ENCODE peak calls at places on chromosomes 1 and 21, in eight cellular contexts. One of them, this sample, is unnamed.

GRCh38 chr1:64052777-64053176 is 150.6 kb upstream of the UBE2U start:
- DNase-seq in heart right ventricle: no peak
- DNase-seq in stomach: no peak
- DNase-seq in bronchial epithelial cell: no peak
- DNase-seq in pancreas: no peak
- DNase-seq in colonic mucosa: no peak
- DNase-seq in tibial artery: no peak
- DNase-seq in breast epithelium: no peak
- DNase-seq in this sample: no peak

GRCh38 chr1:83834621-83835264 is 164.2 kb downstream of the TTLL7 start:
- DNase-seq in heart right ventricle: no peak
- DNase-seq in stomach: no peak
- DNase-seq in bronchial epithelial cell: no peak
- DNase-seq in pancreas: no peak
- DNase-seq in colonic mucosa: no peak
- DNase-seq in tibial artery: no peak
- DNase-seq in breast epithelium: no peak
- DNase-seq in this sample: no peak

GRCh38 chr1:64624859-64625258 is 120.0 kb upstream of the RAVER2 start:
- DNase-seq in heart right ventricle: no peak
- DNase-seq in stomach: no peak
- DNase-seq in bronchial epithelial cell: no peak
- DNase-seq in pancreas: no peak
- DNase-seq in colonic mucosa: no peak
- DNase-seq in tibial artery: no peak
- DNase-seq in breast epithelium: no peak
- DNase-seq in this sample: peak

GRCh38 chr1:108570998-108571401 is 11.1 kb downstream of the EEIG2 start:
- DNase-seq in heart right ventricle: no peak
- DNase-seq in stomach: no peak
- DNase-seq in bronchial epithelial cell: no peak
- DNase-seq in pancreas: no peak
- DNase-seq in colonic mucosa: no peak
- DNase-seq in tibial artery: no peak
- DNase-seq in breast epithelium: peak
- DNase-seq in this sample: no peak

GRCh38 chr1:243930822-243931671 is 81.0 kb upstream of the AKT3 start:
- DNase-seq in heart right ventricle: no peak
- DNase-seq in stomach: no peak
- DNase-seq in bronchial epithelial cell: no peak
- DNase-seq in pancreas: no peak
- DNase-seq in colonic mucosa: no peak
- DNase-seq in tibial artery: no peak
- DNase-seq in breast epithelium: no peak
- DNase-seq in this sample: peak

GRCh38 chr21:42550817-42551216 is 37.2 kb downstream of the SLC37A1 start:
- DNase-seq in heart right ventricle: no peak
- DNase-seq in stomach: peak
- DNase-seq in bronchial epithelial cell: peak
- DNase-seq in pancreas: no peak
- DNase-seq in colonic mucosa: peak
- DNase-seq in tibial artery: no peak
- DNase-seq in breast epithelium: peak
- DNase-seq in this sample: no peak

GRCh38 chr21:39137248-39138186 is 45.7 kb downstream of the PSMG1 start:
- DNase-seq in heart right ventricle: no peak
- DNase-seq in stomach: no peak
- DNase-seq in bronchial epithelial cell: peak
- DNase-seq in pancreas: no peak
- DNase-seq in colonic mucosa: no peak
- DNase-seq in tibial artery: no peak
- DNase-seq in breast epithelium: no peak
- DNase-seq in this sample: peak

GRCh38 chr1:6544831-6545230 is 9.5 kb downstream of the NOL9 start:
- DNase-seq in heart right ventricle: no peak
- DNase-seq in stomach: no peak
- DNase-seq in bronchial epithelial cell: peak
- DNase-seq in pancreas: no peak
- DNase-seq in colonic mucosa: no peak
- DNase-seq in tibial artery: no peak
- DNase-seq in breast epithelium: no peak
- DNase-seq in this sample: peak

GRCh38 chr1:22309572-22309971 is 142.1 kb upstream of the ZBTB40 start:
- DNase-seq in heart right ventricle: no peak
- DNase-seq in stomach: no peak
- DNase-seq in bronchial epithelial cell: no peak
- DNase-seq in pancreas: no peak
- DNase-seq in colonic mucosa: no peak
- DNase-seq in tibial artery: no peak
- DNase-seq in breast epithelium: no peak
- DNase-seq in this sample: no peak

GRCh38 chr1:156584813-156585212 is 5.3 kb downstream of the TTC24 start:
- DNase-seq in heart right ventricle: no peak
- DNase-seq in stomach: no peak
- DNase-seq in bronchial epithelial cell: no peak
- DNase-seq in pancreas: no peak
- DNase-seq in colonic mucosa: no peak
- DNase-seq in tibial artery: no peak
- DNase-seq in breast epithelium: no peak
- DNase-seq in this sample: no peak

DNA sequence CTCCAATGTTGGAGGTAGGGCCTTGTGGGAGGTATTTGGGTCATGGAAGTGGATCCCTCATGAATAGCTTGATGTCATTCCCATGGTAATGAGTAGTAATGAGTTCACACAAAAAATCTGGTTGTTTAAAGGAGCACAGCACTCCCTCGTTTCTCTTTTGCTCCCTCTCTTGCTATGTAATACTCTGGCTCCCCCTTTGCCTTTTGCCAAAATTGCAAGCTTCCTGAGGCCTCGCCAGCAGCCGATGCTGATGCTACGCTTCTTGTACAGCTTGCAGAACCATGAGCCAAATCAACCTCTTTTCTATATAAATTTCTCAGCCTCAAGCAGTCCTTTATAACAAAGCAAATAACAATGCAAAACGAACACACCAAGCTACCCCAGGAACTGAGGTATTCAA is 80.9 kb downstream of the LHX9 start:
- DNase-seq in heart right ventricle: no peak
- DNase-seq in stomach: no peak
- DNase-seq in bronchial epithelial cell: no peak
- DNase-seq in pancreas: no peak
- DNase-seq in colonic mucosa: no peak
- DNase-seq in tibial artery: no peak
- DNase-seq in breast epithelium: no peak
- DNase-seq in this sample: no peak
- TF ChIP-seq CTCF in heart right ventricle: no peak
- TF ChIP-seq CTCF in stomach: no peak
- TF ChIP-seq CTCF in bronchial epithelial cell: no peak
- TF ChIP-seq CTCF in pancreas: no peak
- TF ChIP-seq CTCF in colonic mucosa: no peak
- TF ChIP-seq CTCF in tibial artery: no peak
- TF ChIP-seq CTCF in breast epithelium: no peak
- TF ChIP-seq CTCF in this sample: peak

GRCh38 chr1:85569737-85570404 is 10.7 kb upstream of the CCN1 start:
- DNase-seq in heart right ventricle: no peak
- DNase-seq in stomach: no peak
- DNase-seq in bronchial epithelial cell: no peak
- DNase-seq in pancreas: no peak
- DNase-seq in colonic mucosa: no peak
- DNase-seq in tibial artery: no peak
- DNase-seq in breast epithelium: no peak
- DNase-seq in this sample: no peak

GRCh38 chr1:85570446-85571180 is 9.9 kb upstream of the CCN1 start:
- DNase-seq in heart right ventricle: no peak
- DNase-seq in stomach: no peak
- DNase-seq in bronchial epithelial cell: no peak
- DNase-seq in pancreas: no peak
- DNase-seq in colonic mucosa: no peak
- DNase-seq in tibial artery: no peak
- DNase-seq in breast epithelium: no peak
- DNase-seq in this sample: no peak

GRCh38 chr1:85572574-85572973 is 8.0 kb upstream of the CCN1 start:
- DNase-seq in heart right ventricle: no peak
- DNase-seq in stomach: no peak
- DNase-seq in bronchial epithelial cell: peak
- DNase-seq in pancreas: no peak
- DNase-seq in colonic mucosa: no peak
- DNase-seq in tibial artery: no peak
- DNase-seq in breast epithelium: no peak
- DNase-seq in this sample: no peak

GRCh38 chr1:85571830-85572229 is 8.7 kb upstream of the CCN1 start:
- DNase-seq in heart right ventricle: no peak
- DNase-seq in stomach: no peak
- DNase-seq in bronchial epithelial cell: peak
- DNase-seq in pancreas: no peak
- DNase-seq in colonic mucosa: no peak
- DNase-seq in tibial artery: no peak
- DNase-seq in breast epithelium: no peak
- DNase-seq in this sample: no peak

DNA sequence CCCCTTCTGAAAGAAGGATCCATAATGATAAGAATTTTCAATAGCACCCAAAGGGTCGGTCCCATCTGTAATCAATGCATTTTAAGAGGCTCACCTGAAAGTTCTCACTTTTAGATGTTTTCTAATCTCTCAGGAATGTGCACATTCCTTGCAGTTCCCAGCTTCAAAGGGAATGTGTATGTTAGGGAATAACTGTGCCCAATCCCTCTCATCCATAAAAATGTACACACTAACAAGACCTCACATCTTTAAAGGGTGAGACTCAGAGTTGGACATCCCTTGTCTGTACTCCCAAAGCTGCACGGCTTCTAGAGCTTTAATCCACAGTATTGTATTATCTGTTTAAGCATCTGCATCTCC is 9.4 kb upstream of the CCN1 start:
- DNase-seq in heart right ventricle: no peak
- DNase-seq in stomach: no peak
- DNase-seq in bronchial epithelial cell: no peak
- DNase-seq in pancreas: no peak
- DNase-seq in colonic mucosa: no peak
- DNase-seq in tibial artery: no peak
- DNase-seq in breast epithelium: no peak
- DNase-seq in this sample: no peak
- H3K4me3 ChIP-seq in heart right ventricle: no peak
- H3K4me3 ChIP-seq in stomach: no peak
- H3K4me3 ChIP-seq in bronchial epithelial cell: no peak
- H3K4me3 ChIP-seq in pancreas: no peak
- H3K4me3 ChIP-seq in colonic mucosa: no peak
- H3K4me3 ChIP-seq in tibial artery: no peak
- H3K4me3 ChIP-seq in breast epithelium: no peak
- H3K4me3 ChIP-seq in this sample: no peak

DNA sequence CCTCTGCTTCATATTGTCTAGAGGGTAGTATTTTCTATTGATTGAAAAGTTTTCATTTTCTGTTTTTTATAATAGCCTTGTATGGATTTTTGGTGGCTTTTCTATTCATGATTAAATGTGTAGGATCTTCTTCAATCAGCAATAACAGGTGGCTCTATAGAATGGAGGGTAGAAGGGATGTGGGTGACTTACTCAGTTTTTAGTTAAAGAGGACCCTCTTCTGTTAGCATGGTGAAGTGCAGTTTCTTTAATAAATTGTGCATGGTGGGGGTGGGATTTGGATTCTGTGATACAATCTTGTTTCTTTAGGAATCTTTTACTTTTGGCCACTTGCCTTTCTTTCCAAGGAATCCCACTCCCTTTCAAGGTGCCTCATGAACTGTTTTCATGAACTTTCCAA is 64.7 kb downstream of the SLC35A3 start:
- DNase-seq in heart right ventricle: no peak
- DNase-seq in stomach: no peak
- DNase-seq in bronchial epithelial cell: peak
- DNase-seq in pancreas: no peak
- DNase-seq in colonic mucosa: no peak
- DNase-seq in tibial artery: no peak
- DNase-seq in breast epithelium: no peak
- DNase-seq in this sample: peak
- TF ChIP-seq CTCF in heart right ventricle: peak
- TF ChIP-seq CTCF in stomach: no peak
- TF ChIP-seq CTCF in bronchial epithelial cell: peak
- TF ChIP-seq CTCF in pancreas: no peak
- TF ChIP-seq CTCF in colonic mucosa: no peak
- TF ChIP-seq CTCF in tibial artery: no peak
- TF ChIP-seq CTCF in breast epithelium: no peak
- TF ChIP-seq CTCF in this sample: peak

GRCh38 chr1:165172666-165173065 is 183.8 kb downstream of the LMX1A start:
- DNase-seq in heart right ventricle: no peak
- DNase-seq in stomach: no peak
- DNase-seq in bronchial epithelial cell: no peak
- DNase-seq in pancreas: no peak
- DNase-seq in colonic mucosa: no peak
- DNase-seq in tibial artery: no peak
- DNase-seq in breast epithelium: no peak
- DNase-seq in this sample: no peak
- H3K4me3 ChIP-seq in heart right ventricle: no peak
- H3K4me3 ChIP-seq in stomach: no peak
- H3K4me3 ChIP-seq in bronchial epithelial cell: no peak
- H3K4me3 ChIP-seq in pancreas: no peak
- H3K4me3 ChIP-seq in colonic mucosa: no peak
- H3K4me3 ChIP-seq in tibial artery: no peak
- H3K4me3 ChIP-seq in breast epithelium: no peak
- H3K4me3 ChIP-seq in this sample: no peak

GRCh38 chr1:160541622-160542302 is 18.7 kb upstream of the SLAMF6 start:
- DNase-seq in heart right ventricle: no peak
- DNase-seq in stomach: no peak
- DNase-seq in bronchial epithelial cell: peak
- DNase-seq in pancreas: no peak
- DNase-seq in colonic mucosa: no peak
- DNase-seq in tibial artery: no peak
- DNase-seq in breast epithelium: no peak
- DNase-seq in this sample: no peak

GRCh38 chr1:160542303-160542945 is 19.4 kb upstream of the SLAMF6 start:
- DNase-seq in heart right ventricle: no peak
- DNase-seq in stomach: peak
- DNase-seq in bronchial epithelial cell: peak
- DNase-seq in pancreas: no peak
- DNase-seq in colonic mucosa: no peak
- DNase-seq in tibial artery: no peak
- DNase-seq in breast epithelium: no peak
- DNase-seq in this sample: no peak

GRCh38 chr1:160547371-160547901 is 24.4 kb upstream of the SLAMF6 start:
- DNase-seq in heart right ventricle: no peak
- DNase-seq in stomach: no peak
- DNase-seq in bronchial epithelial cell: no peak
- DNase-seq in pancreas: no peak
- DNase-seq in colonic mucosa: no peak
- DNase-seq in tibial artery: no peak
- DNase-seq in breast epithelium: no peak
- DNase-seq in this sample: no peak

GRCh38 chr1:160546942-160547341 is 23.9 kb upstream of the SLAMF6 start:
- DNase-seq in heart right ventricle: no peak
- DNase-seq in stomach: no peak
- DNase-seq in bronchial epithelial cell: no peak
- DNase-seq in pancreas: no peak
- DNase-seq in colonic mucosa: no peak
- DNase-seq in tibial artery: no peak
- DNase-seq in breast epithelium: no peak
- DNase-seq in this sample: no peak

GRCh38 chr1:160544647-160545046 is 21.6 kb upstream of the SLAMF6 start:
- DNase-seq in heart right ventricle: no peak
- DNase-seq in stomach: no peak
- DNase-seq in bronchial epithelial cell: no peak
- DNase-seq in pancreas: no peak
- DNase-seq in colonic mucosa: no peak
- DNase-seq in tibial artery: no peak
- DNase-seq in breast epithelium: no peak
- DNase-seq in this sample: no peak
- TF ChIP-seq CTCF in heart right ventricle: peak
- TF ChIP-seq CTCF in stomach: no peak
- TF ChIP-seq CTCF in bronchial epithelial cell: peak
- TF ChIP-seq CTCF in pancreas: no peak
- TF ChIP-seq CTCF in colonic mucosa: peak
- TF ChIP-seq CTCF in tibial artery: no peak
- TF ChIP-seq CTCF in breast epithelium: no peak
- TF ChIP-seq CTCF in this sample: peak

GRCh38 chr1:31054958-31055481 is 10.5 kb downstream of the PUM1 start:
- DNase-seq in heart right ventricle: no peak
- DNase-seq in stomach: no peak
- DNase-seq in bronchial epithelial cell: no peak
- DNase-seq in pancreas: no peak
- DNase-seq in colonic mucosa: no peak
- DNase-seq in tibial artery: no peak
- DNase-seq in breast epithelium: no peak
- DNase-seq in this sample: no peak
- H3K4me3 ChIP-seq in heart right ventricle: no peak
- H3K4me3 ChIP-seq in stomach: no peak
- H3K4me3 ChIP-seq in bronchial epithelial cell: no peak
- H3K4me3 ChIP-seq in pancreas: no peak
- H3K4me3 ChIP-seq in colonic mucosa: no peak
- H3K4me3 ChIP-seq in tibial artery: no peak
- H3K4me3 ChIP-seq in breast epithelium: no peak
- H3K4me3 ChIP-seq in this sample: no peak

This sample was measured in astrocyte of the spinal cord.